ENCODE peak calls at places on chromosomes 13 and 19, in four cellular contexts. One of them, this sample, is unnamed.
A peak's percentile ranks its signal among the peaks of the same experiment; 100 is the strongest.

GRCh38 chr19:14369399-14370168 is 11.7 kb upstream of the ADGRE5 start:
- DNase-seq in thyroid gland: no peak
- DNase-seq in psoas muscle: no peak
- DNase-seq in Caco-2: no peak
- DNase-seq in this sample: no peak

GRCh38 chr13:113848020-113848419 is 15.9 kb downstream of the GAS6 start:
- DNase-seq in thyroid gland: no peak
- DNase-seq in psoas muscle: no peak
- DNase-seq in Caco-2: no peak
- DNase-seq in this sample: no peak

GRCh38 chr13:90104764-90105163 is 1242.7 kb upstream of the MIR17HG start:
- DNase-seq in thyroid gland: no peak
- DNase-seq in psoas muscle: no peak
- DNase-seq in Caco-2: no peak
- DNase-seq in this sample: no peak

GRCh38 chr13:24493356-24493755 is 19.2 kb downstream of the PARP4 start:
- DNase-seq in thyroid gland: no peak
- DNase-seq in psoas muscle: no peak
- DNase-seq in Caco-2: no peak
- DNase-seq in this sample: no peak

GRCh38 chr13:108269601-108270328 is at the start of gene TNFSF13B:
- DNase-seq in thyroid gland: peak; percentile 39
- DNase-seq in psoas muscle: peak; percentile 24
- DNase-seq in Caco-2: peak; percentile 16
- DNase-seq in this sample: peak; percentile 69

GRCh38 chr13:90427322-90428272 is 919.9 kb upstream of the MIR17HG start:
- DNase-seq in thyroid gland: no peak
- DNase-seq in psoas muscle: no peak
- DNase-seq in Caco-2: no peak
- DNase-seq in this sample: no peak

GRCh38 chr19:11580665-11581418 is 3.4 kb upstream of the ACP5 start:
- DNase-seq in thyroid gland: no peak
- DNase-seq in psoas muscle: no peak
- DNase-seq in Caco-2: no peak
- DNase-seq in this sample: no peak

GRCh38 chr19:913080-913748 is at the start of gene R3HDM4:
- DNase-seq in thyroid gland: peak; percentile 76
- DNase-seq in psoas muscle: peak; percentile 84
- DNase-seq in Caco-2: peak; percentile 83
- DNase-seq in this sample: peak; percentile 87

GRCh38 chr19:6489278-6490061 is 7.9 kb upstream of the DENND1C start:
- DNase-seq in thyroid gland: no peak
- DNase-seq in psoas muscle: no peak
- DNase-seq in Caco-2: no peak
- DNase-seq in this sample: no peak

GRCh38 chr13:37984357-37984756 is 114.8 kb upstream of the TRPC4 start:
- DNase-seq in thyroid gland: no peak
- DNase-seq in psoas muscle: no peak
- DNase-seq in Caco-2: peak; percentile 27
- DNase-seq in this sample: no peak

GRCh38 chr19:48737360-48737998 is 2.9 kb downstream of the RASIP1 start:
- DNase-seq in thyroid gland: no peak
- DNase-seq in psoas muscle: no peak
- DNase-seq in Caco-2: no peak
- DNase-seq in this sample: peak; percentile 52

GRCh38 chr13:64051278-64051677 is 2635.6 kb upstream of the PCDH20 start:
- DNase-seq in thyroid gland: no peak
- DNase-seq in psoas muscle: no peak
- DNase-seq in Caco-2: no peak
- DNase-seq in this sample: no peak

GRCh38 chr13:25973085-25973484 is 78.7 kb downstream of the SHISA2 start:
- DNase-seq in thyroid gland: no peak
- DNase-seq in psoas muscle: peak; percentile 14
- DNase-seq in Caco-2: no peak
- DNase-seq in this sample: no peak

GRCh38 chr19:49061000-49061399 is 3.5 kb upstream of the CGB7 start:
- DNase-seq in thyroid gland: no peak
- DNase-seq in psoas muscle: no peak
- DNase-seq in Caco-2: no peak
- DNase-seq in this sample: no peak

GRCh38 chr13:26584713-26585112 is 27.2 kb downstream of the WASF3 start:
- DNase-seq in thyroid gland: no peak
- DNase-seq in psoas muscle: no peak
- DNase-seq in Caco-2: no peak
- DNase-seq in this sample: no peak

GRCh38 chr13:73317140-73317539 is 258.3 kb downstream of the KLF5 start:
- DNase-seq in thyroid gland: no peak
- DNase-seq in psoas muscle: no peak
- DNase-seq in Caco-2: no peak
- DNase-seq in this sample: no peak

GRCh38 chr19:5090780-5091575 is 122.1 kb downstream of the KDM4B start:
- DNase-seq in thyroid gland: peak; percentile 80
- DNase-seq in psoas muscle: no peak
- DNase-seq in Caco-2: no peak
- DNase-seq in this sample: no peak

GRCh38 chr13:98843482-98843877 is 91.0 kb upstream of the SLC15A1 start:
- DNase-seq in thyroid gland: no peak
- DNase-seq in psoas muscle: no peak
- DNase-seq in Caco-2: no peak
- DNase-seq in this sample: no peak

GRCh38 chr19:12237143-12237839 is 57.4 kb downstream of the ZNF44 start:
- DNase-seq in thyroid gland: no peak
- DNase-seq in psoas muscle: no peak
- DNase-seq in Caco-2: no peak
- DNase-seq in this sample: no peak

GRCh38 chr13:33520480-33520839 is 234.9 kb upstream of the STARD13 start:
- DNase-seq in thyroid gland: no peak
- DNase-seq in psoas muscle: no peak
- DNase-seq in Caco-2: no peak
- DNase-seq in this sample: no peak

GRCh38 chr13:78601124-78601885 is 2.0 kb downstream of the POU4F1 start:
- DNase-seq in thyroid gland: no peak
- DNase-seq in psoas muscle: no peak
- DNase-seq in Caco-2: no peak
- DNase-seq in this sample: no peak

GRCh38 chr13:66886248-66886647 is 343.9 kb downstream of the PCDH9 start:
- DNase-seq in thyroid gland: peak; percentile 4
- DNase-seq in psoas muscle: no peak
- DNase-seq in Caco-2: no peak
- DNase-seq in this sample: no peak

GRCh38 chr19:19528721-19529490 is at the start of gene YJEFN3:
- DNase-seq in thyroid gland: no peak
- DNase-seq in psoas muscle: no peak
- DNase-seq in Caco-2: no peak
- DNase-seq in this sample: no peak

GRCh38 chr19:17841371-17841809 is 6.4 kb downstream of the JAK3 start:
- DNase-seq in thyroid gland: no peak
- DNase-seq in psoas muscle: no peak
- DNase-seq in Caco-2: no peak
- DNase-seq in this sample: no peak

GRCh38 chr19:33819875-33820781 is 23.5 kb downstream of the KCTD15 start:
- DNase-seq in thyroid gland: peak; percentile 72
- DNase-seq in psoas muscle: peak; percentile 82
- DNase-seq in Caco-2: peak; percentile 77
- DNase-seq in this sample: peak; percentile 93

GRCh38 chr13:49517461-49517860 is 21.7 kb downstream of the PHF11 start:
- DNase-seq in thyroid gland: no peak
- DNase-seq in psoas muscle: no peak
- DNase-seq in Caco-2: peak; percentile 40
- DNase-seq in this sample: no peak

GRCh38 chr19:58569191-58569942 is 3.8 kb downstream of the MZF1 start:
- DNase-seq in thyroid gland: peak; percentile 1
- DNase-seq in psoas muscle: peak; percentile 8
- DNase-seq in Caco-2: no peak
- DNase-seq in this sample: no peak

GRCh38 chr19:52369463-52370340 is at the start of gene ZNF880:
- DNase-seq in thyroid gland: peak; percentile 95
- DNase-seq in psoas muscle: peak; percentile 94
- DNase-seq in Caco-2: peak; percentile 65
- DNase-seq in this sample: peak; percentile 94

GRCh38 chr19:1076951-1077350 is 10.0 kb downstream of the ARHGAP45 start:
- DNase-seq in thyroid gland: peak; percentile 72
- DNase-seq in psoas muscle: peak; percentile 63
- DNase-seq in Caco-2: no peak
- DNase-seq in this sample: peak; percentile 91

GRCh38 chr13:101454767-101455166 is 2.3 kb downstream of the ITGBL1 start:
- DNase-seq in thyroid gland: no peak
- DNase-seq in psoas muscle: no peak
- DNase-seq in Caco-2: no peak
- DNase-seq in this sample: no peak

GRCh38 chr19:5186293-5187050 is 154.1 kb downstream of the PTPRS start:
- DNase-seq in thyroid gland: no peak
- DNase-seq in psoas muscle: peak; percentile 37
- DNase-seq in Caco-2: no peak
- DNase-seq in this sample: no peak

GRCh38 chr19:10100163-10100785 is 2.2 kb downstream of the ANGPTL6 start:
- DNase-seq in thyroid gland: no peak
- DNase-seq in psoas muscle: no peak
- DNase-seq in Caco-2: no peak
- DNase-seq in this sample: no peak

GRCh38 chr13:21637296-21637695 is 33.3 kb upstream of the MICU2 start:
- DNase-seq in thyroid gland: peak; percentile 83
- DNase-seq in psoas muscle: no peak
- DNase-seq in Caco-2: no peak
- DNase-seq in this sample: peak; percentile 77

GRCh38 chr13:98273824-98274786 is 97.0 kb upstream of the RNF113B start:
- DNase-seq in thyroid gland: peak; percentile 36
- DNase-seq in psoas muscle: no peak
- DNase-seq in Caco-2: no peak
- DNase-seq in this sample: no peak

GRCh38 chr19:35882074-35882832 is 13.9 kb downstream of the APLP1 start:
- DNase-seq in thyroid gland: peak; percentile 39
- DNase-seq in psoas muscle: no peak
- DNase-seq in Caco-2: peak; percentile 74
- DNase-seq in this sample: no peak

GRCh38 chr19:33690461-33691427 is 69.0 kb downstream of the CHST8 start:
- DNase-seq in thyroid gland: no peak
- DNase-seq in psoas muscle: no peak
- DNase-seq in Caco-2: no peak
- DNase-seq in this sample: no peak

GRCh38 chr13:24642236-24642635 is 38.0 kb upstream of the ATP12A start:
- DNase-seq in thyroid gland: no peak
- DNase-seq in psoas muscle: no peak
- DNase-seq in Caco-2: no peak
- DNase-seq in this sample: no peak

GRCh38 chr13:80475718-80476117 is 134.8 kb upstream of the SPRY2 start:
- DNase-seq in thyroid gland: no peak
- DNase-seq in psoas muscle: no peak
- DNase-seq in Caco-2: no peak
- DNase-seq in this sample: no peak

DNA sequence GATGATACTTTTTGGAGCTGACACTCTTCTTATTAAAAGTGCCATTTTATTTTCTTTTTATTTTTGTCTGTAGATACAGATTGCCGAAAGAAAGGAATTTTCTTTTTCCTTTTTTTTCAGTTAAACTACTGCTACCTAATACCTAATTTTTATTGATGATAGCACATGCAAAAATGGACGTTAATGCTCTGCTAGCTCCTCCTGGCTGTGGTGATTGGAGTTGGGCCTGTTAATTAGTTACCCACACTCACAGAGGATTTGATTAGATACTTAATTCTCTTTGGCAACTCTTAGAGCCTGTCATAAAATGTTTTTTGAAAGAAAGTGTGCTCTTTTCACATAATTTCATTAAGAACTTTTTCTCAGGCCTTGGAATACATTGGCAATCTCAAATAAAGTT is 366.8 kb downstream of the DCT start:
- DNase-seq in thyroid gland: no peak
- DNase-seq in psoas muscle: no peak
- DNase-seq in Caco-2: no peak
- DNase-seq in this sample: no peak
- TF ChIP-seq CTCF in thyroid gland: no peak
- TF ChIP-seq CTCF in psoas muscle: no peak
- TF ChIP-seq CTCF in Caco-2: no peak
- TF ChIP-seq CTCF in this sample: no peak

DNA sequence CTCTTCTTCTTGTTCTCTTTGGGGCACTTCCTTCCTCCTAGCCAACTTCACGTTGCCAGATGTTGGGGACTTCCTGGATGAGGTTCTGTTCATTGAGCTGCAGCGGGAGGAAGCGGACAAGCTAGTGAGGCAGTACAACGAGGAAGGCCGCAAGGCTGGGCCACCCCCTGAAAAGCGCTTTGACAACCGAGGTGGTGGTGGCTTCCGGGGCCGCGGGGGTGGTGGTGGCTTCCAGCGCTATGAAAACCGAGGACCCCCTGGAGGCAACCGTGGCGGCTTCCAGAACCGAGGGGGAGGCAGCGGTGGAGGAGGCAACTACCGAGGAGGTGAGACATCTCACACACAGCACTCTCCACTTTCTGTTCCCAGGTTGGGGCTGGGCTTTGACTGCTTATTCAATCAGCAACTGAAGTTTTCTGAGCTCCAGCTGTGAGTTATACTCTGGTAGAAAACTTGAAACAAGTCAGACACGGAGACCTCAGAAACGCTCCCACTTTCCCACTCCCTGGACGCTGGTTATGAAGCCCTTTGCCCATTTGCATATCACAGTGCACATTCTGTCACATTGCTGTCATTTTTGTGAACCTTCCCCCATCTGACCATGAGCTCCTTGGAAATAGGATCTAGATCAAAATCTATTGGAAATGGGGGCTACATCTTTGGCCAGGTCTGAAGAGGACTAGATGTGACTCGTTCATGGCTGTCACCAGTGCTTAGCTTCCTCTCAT is 7.2 kb upstream of the CCDC97 start:
- DNase-seq in thyroid gland: no peak
- DNase-seq in psoas muscle: no peak
- DNase-seq in Caco-2: no peak
- DNase-seq in this sample: no peak
- H3K4me3 ChIP-seq in thyroid gland: no peak overlapping the region
- H3K4me3 ChIP-seq in psoas muscle: no peak overlapping the region
- H3K4me3 ChIP-seq in Caco-2: no peak overlapping the region
- H3K4me3 ChIP-seq in this sample: peak overlapping the region; percentile 13

DNA sequence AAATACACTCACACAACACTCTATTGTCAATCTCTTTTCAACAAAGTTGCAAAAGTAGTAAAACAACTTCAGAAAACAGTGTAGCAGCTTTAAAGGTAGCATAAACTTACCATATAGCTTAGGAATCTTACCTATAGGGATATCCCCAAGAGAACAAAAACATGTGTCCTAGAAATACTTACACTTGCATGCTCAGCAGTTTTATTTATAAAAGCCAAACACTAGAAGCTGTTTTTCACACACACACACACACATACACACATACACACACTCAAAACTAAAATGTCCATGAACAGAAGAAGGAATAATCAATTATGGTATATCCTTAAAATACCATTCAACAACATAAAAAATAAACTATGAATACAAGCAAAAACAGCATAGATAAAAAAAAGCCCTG is 11.7 kb downstream of the ZNF773 start:
- DNase-seq in thyroid gland: no peak
- DNase-seq in psoas muscle: no peak
- DNase-seq in Caco-2: no peak
- DNase-seq in this sample: no peak
- H3K9me3 ChIP-seq in thyroid gland: no peaks in the 10 kb centered on the region
- H3K9me3 ChIP-seq in psoas muscle: peaks cover 34% of the 10 kb centered on the region
- H3K9me3 ChIP-seq in Caco-2: peaks cover 19% of the 10 kb centered on the region
- H3K9me3 ChIP-seq in this sample: peaks cover 75% of the 10 kb centered on the region

GRCh38 chr13:92843549-92843948 is 383.1 kb upstream of the GPC6 start:
- DNase-seq in thyroid gland: no peak
- DNase-seq in psoas muscle: no peak
- DNase-seq in Caco-2: no peak
- DNase-seq in this sample: no peak

GRCh38 chr13:92849381-92849780 is 377.2 kb upstream of the GPC6 start:
- DNase-seq in thyroid gland: no peak
- DNase-seq in psoas muscle: no peak
- DNase-seq in Caco-2: no peak
- DNase-seq in this sample: no peak
- TF ChIP-seq CTCF in thyroid gland: no peak
- TF ChIP-seq CTCF in psoas muscle: no peak
- TF ChIP-seq CTCF in Caco-2: no peak
- TF ChIP-seq CTCF in this sample: no peak

This sample was measured in lower lobe of right lung.